ENCODE peak calls at places on chromosomes 5 and 9, in four cellular contexts. L is NCI-H1417 treated with DMSO at 0.1 percent for 48 hours; J is caudate nucleus; F is stimulated activated naive CD8-positive, alpha-beta T cell treated with anti-CD3 and anti-CD28 coated beads, Interleukin-15, amount 100 ng/mL, for 72 hours. A is an unnamed sample.
A peak's percentile ranks its signal among the peaks of the same experiment; 100 is the strongest.

GRCh38 chr9:94799578-94800264 is 73.2 kb downstream of the AOPEP start:
- DNase-seq in J (no peak), F (no peak), L (no peak), A (no peak)

GRCh38 chr5:22541037-22541436 is 312.1 kb downstream of the CDH12 start:
- DNase-seq in F (no peak), J (peak; percentile 58), L (peak; percentile 99), A (no peak)

GRCh38 chr9:19342927-19343326 is 37.1 kb downstream of the RPS6 start:
- DNase-seq in F (no peak), J (no peak), L (no peak), A (no peak)

GRCh38 chr9:100027543-100027942 is 71.3 kb downstream of the ERP44 start:
- DNase-seq in L (no peak), J (no peak), F (no peak), A (no peak)

GRCh38 chr5:135831439-135832262 is 2.8 kb upstream of the SLC25A48 start:
- DNase-seq in J (no peak), F (no peak), L (no peak), A (no peak)

GRCh38 chr5:34483442-34484033 is 172.6 kb upstream of the RAI14 start:
- DNase-seq in F (no peak), J (no peak), L (no peak), A (no peak)

GRCh38 chr9:108568093-108568492 is 287.7 kb downstream of the ACTL7B start:
- DNase-seq in L (no peak), J (no peak), F (no peak), A (no peak)

GRCh38 chr9:101028346-101029299 is at the start of gene PLPPR1:
- DNase-seq in J (peak; percentile 88), L (peak; percentile 71), F (no peak), A (peak; percentile 81)

GRCh38 chr5:136036991-136037705 is 8.4 kb downstream of the TGFBI start:
- DNase-seq in F (peak; percentile 8), J (no peak), L (peak; percentile 56), A (no peak)

GRCh38 chr5:133638436-133638835 is 26.1 kb upstream of the FSTL4 start:
- DNase-seq in F (no peak), J (no peak), L (no peak), A (no peak)

GRCh38 chr9:134283111-134283515 is 43.1 kb upstream of the RXRA start:
- DNase-seq in L (no peak), J (peak; percentile 41), F (no peak), A (no peak)

GRCh38 chr5:73312146-73312871 is 136.3 kb downstream of the FOXD1 start:
- DNase-seq in L (no peak), J (no peak), F (peak; percentile 32), A (peak; percentile 29)

GRCh38 chr5:7779663-7780030 is 71.3 kb downstream of the CFAP90 start:
- DNase-seq in F (no peak), L (no peak), J (no peak), A (no peak)

GRCh38 chr5:110757118-110757729 is 18.4 kb downstream of the SLC25A46 start:
- DNase-seq in F (peak; percentile 25), J (no peak), L (no peak), A (peak; percentile 46)

GRCh38 chr9:109238677-109239076 is 71.6 kb upstream of the FRRS1L start:
- DNase-seq in J (no peak), F (no peak), L (no peak), A (no peak)

GRCh38 chr5:80182802-80183645 is 72.8 kb downstream of the SERINC5 start:
- DNase-seq in J (no peak), L (no peak), F (no peak), A (peak; percentile 61)

GRCh38 chr9:109996936-109997580 is 210.9 kb downstream of the C9orf152 start:
- DNase-seq in F (no peak), L (no peak), J (no peak), A (no peak)

GRCh38 chr9:131610231-131610761 is 65.0 kb downstream of the PRRT1B start:
- DNase-seq in L (no peak), J (no peak), F (no peak), A (no peak)

GRCh38 chr5:94968507-94969095 is 316.3 kb downstream of the MCTP1 start:
- DNase-seq in J (no peak), L (peak; percentile 24), F (peak; percentile 21), A (peak; percentile 68)

GRCh38 chr9:89872426-89872912 is 267.7 kb downstream of the GADD45G start:
- DNase-seq in F (no peak), L (no peak), J (no peak), A (no peak)

GRCh38 chr9:120330031-120330430 is 249.9 kb downstream of the CDK5RAP2 start:
- DNase-seq in F (no peak), L (no peak), J (no peak), A (no peak)

GRCh38 chr9:76808636-76809035 is 44.4 kb downstream of the PCA3 start:
- DNase-seq in F (no peak), J (no peak), L (no peak), A (no peak)

GRCh38 chr9:93826209-93826608 is 128.9 kb downstream of the BARX1 start:
- DNase-seq in J (no peak), L (no peak), F (peak; percentile 47), A (no peak)

GRCh38 chr5:172293054-172293744 is 9.6 kb upstream of the UBTD2 start:
- DNase-seq in L (no peak), F (peak; percentile 61), J (peak; percentile 61), A (peak; percentile 67)

GRCh38 chr5:13944564-13945195 is at the start of gene DNAH5:
- DNase-seq in F (no peak), J (no peak), L (no peak), A (no peak)

GRCh38 chr5:139443766-139444473 is 4.6 kb upstream of the DNAJC18 start:
- DNase-seq in F (no peak), L (no peak), J (no peak), A (no peak)

GRCh38 chr9:89604463-89605180 is at the start of gene GADD45G:
- DNase-seq in F (peak; percentile 89), L (peak; percentile 94), J (peak; percentile 87), A (peak; percentile 83)

GRCh38 chr9:94655739-94656138 is 16.4 kb upstream of the FBP1 start:
- DNase-seq in F (no peak), L (no peak), J (no peak), A (no peak)

GRCh38 chr9:20478780-20479179 is 143.5 kb downstream of the MLLT3 start:
- DNase-seq in J (no peak), L (no peak), F (no peak), A (no peak)

GRCh38 chr5:60382761-60383160 is 317.2 kb downstream of the DEPDC1B start:
- DNase-seq in J (no peak), F (no peak), L (peak; percentile 0), A (no peak)

GRCh38 chr5:72407541-72407940 is 87.4 kb downstream of the PTCD2 start:
- DNase-seq in J (no peak), L (no peak), F (no peak), A (no peak)

GRCh38 chr5:176740131-176740701 is 70.1 kb upstream of the UNC5A start:
- DNase-seq in F (no peak), L (no peak), J (no peak), A (no peak)

GRCh38 chr5:131186561-131187256 is 16.0 kb downstream of the LYRM7 start:
- DNase-seq in F (no peak), J (no peak), L (no peak), A (no peak)

GRCh38 chr5:61817472-61818326 is 485.6 kb downstream of the ZSWIM6 start:
- DNase-seq in F (no peak), J (peak; percentile 38), L (no peak), A (peak; percentile 44)